ENCODE peak calls at places on chromosomes 3 and 15, in nine cellular contexts. K, N, V, Y, E, D, S, Q and C are unnamed samples.

GRCh38 chr3:176690470-176690869 is 506.8 kb downstream of the TBL1XR1 start:
- DNase-seq in S (no peak), Q (no peak), E (no peak), D (no peak), K (no peak), N (no peak), Y (no peak), V (no peak), C (no peak)

GRCh38 chr3:101228441-101228840 is 91.9 kb downstream of the IMPG2 start:
- DNase-seq in Y (no peak), S (no peak), E (no peak), D (no peak), V (no peak), N (no peak), K (no peak), Q (no peak), C (no peak)

GRCh38 chr3:43534676-43535075 is 87.1 kb downstream of the ANO10 start:
- DNase-seq in N (no peak), Y (no peak), K (no peak), V (no peak), Q (no peak), E (no peak), D (no peak), S (no peak), C (no peak)

GRCh38 chr3:127639173-127640030 is 10.4 kb downstream of the PODXL2 start:
- DNase-seq in E (no peak), K (no peak), D (no peak), Y (no peak), Q (no peak), V (peak; percentile 41), S (no peak), N (peak; percentile 3), C (no peak)

GRCh38 chr3:194967126-194968117 is 281.7 kb downstream of the FAM43A start:
- DNase-seq in Y (peak; percentile 13), K (no peak), S (no peak), N (peak; percentile 30), D (no peak), V (peak; percentile 17), E (no peak), Q (peak; percentile 4), C (no peak)

GRCh38 chr15:40255033-40255432 is 16.2 kb downstream of the PAK6 start:
- DNase-seq in Y (no peak), E (no peak), Q (no peak), D (no peak), S (no peak), N (no peak), K (no peak), V (no peak), C (no peak)

GRCh38 chr15:63135804-63136203 is 14.1 kb downstream of the LACTB start:
- DNase-seq in S (no peak), K (peak; percentile 37), Q (no peak), D (no peak), Y (no peak), V (peak; percentile 89), E (no peak), N (peak; percentile 94), C (no peak)

GRCh38 chr15:36810656-36811449 is 231.4 kb downstream of the CDIN1 start:
- DNase-seq in V (no peak), K (no peak), N (no peak), Y (peak; percentile 9), Q (no peak), S (no peak), E (no peak), D (peak; percentile 9), C (no peak)

GRCh38 chr3:58529516-58530353 is 7.3 kb downstream of the ACOX2 start:
- DNase-seq in S (no peak), V (peak; percentile 15), N (peak; percentile 27), D (no peak), Y (peak; percentile 66), E (no peak), Q (no peak), K (no peak), C (no peak)

GRCh38 chr15:75335705-75336355 is at the start of gene COMMD4:
- DNase-seq in K (peak; percentile 90), V (peak; percentile 95), D (peak; percentile 68), N (peak; percentile 95), E (peak; percentile 98), S (peak; percentile 47), Y (peak; percentile 95), Q (peak; percentile 98), C (peak; percentile 65)

GRCh38 chr3:45630325-45630724 is 35.8 kb downstream of the LIMD1 start:
- DNase-seq in N (no peak), Q (no peak), K (no peak), D (no peak), S (no peak), V (no peak), E (no peak), Y (no peak), C (no peak)

GRCh38 chr3:14831916-14832430 is 13.2 kb downstream of the FGD5 start:
- DNase-seq in V (no peak), K (no peak), N (no peak), Y (no peak), S (no peak), E (no peak), Q (no peak), D (no peak), C (no peak)

GRCh38 chr3:109337393-109337792 is at the start of gene DPPA4:
- DNase-seq in K (no peak), N (no peak), Q (no peak), E (no peak), S (no peak), V (no peak), Y (peak; percentile 57), D (no peak), C (no peak)

DNA sequence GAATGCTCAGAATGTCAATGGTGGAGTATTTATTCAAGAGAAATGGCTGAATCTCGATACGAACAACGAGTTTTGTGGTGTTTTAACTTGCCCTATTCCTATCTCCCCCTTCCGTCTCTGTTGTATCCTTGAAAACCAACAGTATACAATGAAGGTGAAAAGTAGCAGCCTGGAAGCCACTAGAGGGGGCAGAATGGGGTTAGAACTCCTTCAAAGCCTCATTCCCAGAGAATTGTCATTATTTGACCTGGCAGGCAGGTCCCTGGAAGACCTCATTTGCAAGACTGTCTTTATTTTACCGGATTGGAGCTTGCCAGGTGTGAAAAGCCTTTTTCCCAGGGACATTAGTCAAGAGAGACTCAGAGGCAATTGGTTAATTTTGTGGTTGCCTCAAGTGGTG is 139.4 kb downstream of the LRRC28 start:
- DNase-seq in E (no peak), Y (no peak), V (no peak), D (no peak), N (no peak), S (no peak), K (no peak), Q (no peak), C (no peak)
- TF ChIP-seq CTCF in E (no peak), Y (no peak), V (no peak), D (no peak), N (peak; percentile 20), S (no peak), K (no peak), Q (no peak), C (no peak)

DNA sequence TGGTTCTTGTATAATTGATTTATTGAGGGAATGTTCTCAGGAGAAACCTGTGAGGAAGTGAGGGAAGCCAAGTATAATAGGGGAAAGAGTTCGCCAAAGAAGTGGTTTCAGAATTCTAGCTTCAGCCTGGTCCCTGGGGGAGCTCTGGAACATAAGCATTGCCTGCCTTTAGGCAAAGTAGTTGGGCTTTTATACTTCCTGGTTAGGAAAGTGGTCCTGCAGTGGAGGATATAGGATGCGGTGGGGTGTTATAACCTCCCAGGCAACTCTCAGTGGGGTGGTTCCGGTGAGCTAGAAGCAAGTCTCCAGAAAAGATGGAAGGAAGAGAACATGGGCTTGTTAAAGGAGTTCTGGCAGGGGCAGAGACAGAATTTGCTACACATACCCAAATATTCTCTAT is 22.7 kb upstream of the RBMS3 start:
- DNase-seq in Y (no peak), K (no peak), Q (no peak), E (no peak), S (no peak), V (no peak), D (no peak), N (no peak), C (no peak)
- TF ChIP-seq CTCF in Y (no peak), K (no peak), Q (no peak), E (no peak), S (no peak), V (no peak), D (no peak), N (no peak), C (no peak)

GRCh38 chr3:173711619-173712018 is 314.1 kb downstream of the NLGN1 start:
- DNase-seq in V (no peak), N (no peak), Y (no peak), Q (no peak), K (no peak), D (no peak), E (no peak), S (no peak), C (no peak)

GRCh38 chr3:173708191-173708590 is 310.6 kb downstream of the NLGN1 start:
- DNase-seq in N (no peak), Y (no peak), Q (no peak), E (no peak), S (no peak), V (no peak), D (no peak), K (no peak), C (no peak)

GRCh38 chr3:173706630-173707029 is 309.1 kb downstream of the NLGN1 start:
- DNase-seq in E (no peak), D (no peak), K (no peak), Y (no peak), S (no peak), V (no peak), Q (no peak), N (no peak), C (no peak)

DNA sequence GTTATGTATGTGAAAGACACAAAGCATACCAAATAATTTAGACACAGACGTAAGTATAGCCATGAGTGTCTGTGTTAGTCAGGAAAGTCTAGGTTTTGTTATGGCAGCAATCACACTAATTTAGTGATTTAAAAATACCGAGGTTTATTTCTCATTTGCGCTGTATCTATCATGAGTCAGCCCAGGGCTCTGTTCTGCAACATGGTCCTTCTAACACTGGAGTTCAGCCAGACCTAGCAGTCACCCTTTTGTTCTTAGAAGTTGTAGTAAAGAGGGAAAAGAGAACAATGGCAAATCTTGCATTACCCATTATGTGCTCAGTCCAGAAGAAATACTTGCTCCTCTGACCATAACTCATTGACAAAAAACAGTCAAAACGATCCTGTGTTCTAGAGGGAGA is 311.5 kb downstream of the NLGN1 start:
- DNase-seq in N (peak; percentile 22), V (peak; percentile 44), D (no peak), Q (no peak), E (no peak), S (no peak), Y (no peak), K (peak; percentile 64), C (no peak)
- TF ChIP-seq CTCF in N (no peak), V (no peak), D (no peak), Q (no peak), E (no peak), S (no peak), Y (no peak), K (no peak), C (no peak)

DNA sequence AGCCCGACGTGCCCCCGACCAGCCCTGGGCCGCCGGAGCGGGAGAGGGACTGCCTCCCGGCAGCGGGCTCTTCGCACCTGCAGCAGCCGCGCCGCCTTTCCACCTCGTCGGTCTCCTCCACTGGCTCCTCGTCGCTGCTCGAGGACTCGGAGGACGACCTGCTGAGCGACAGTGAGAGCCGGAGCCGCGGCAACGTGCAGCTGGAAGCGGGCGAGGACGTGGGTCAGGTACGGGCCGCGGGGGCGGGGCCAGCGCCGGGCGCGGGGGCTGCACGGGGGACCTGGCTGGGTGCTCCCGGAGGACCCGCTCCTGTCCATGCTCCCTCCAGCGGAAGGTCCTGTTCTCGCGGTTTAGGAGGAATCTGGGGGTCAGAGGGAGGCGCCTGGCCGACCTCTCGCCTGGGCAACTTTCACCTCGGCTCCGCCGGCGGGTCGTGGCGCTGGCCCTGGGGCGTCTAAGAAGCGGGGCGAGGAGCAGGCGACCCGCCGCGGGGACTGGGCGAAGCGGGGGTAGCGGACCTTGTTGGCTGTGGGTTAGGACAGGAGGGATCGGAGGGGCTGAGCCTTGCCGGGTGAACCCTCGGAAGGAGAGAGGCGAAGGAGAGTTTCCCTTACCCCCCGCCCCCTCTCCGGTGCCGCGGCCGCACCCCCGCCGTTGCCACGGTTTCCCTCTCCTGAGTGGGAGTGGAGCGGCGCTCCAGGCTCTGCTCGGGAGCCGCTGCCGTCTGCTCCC is 682 bp downstream of the ITPKA start:
- DNase-seq in S (peak; percentile 28), Q (peak; percentile 52), N (no peak), D (peak; percentile 59), Y (peak; percentile 43), E (no peak), V (no peak), K (no peak), C (peak; percentile 72)
- TF ChIP-seq CTCF in S (no peak), Q (no peak), N (no peak), D (no peak), Y (no peak), E (no peak), V (no peak), K (no peak), C (no peak)